ENCODE peak calls at places on chromosome 21, in nine cellular contexts. N is body of pancreas; I is gastrocnemius medialis; V is PC-3; H is CD4-positive, alpha-beta memory T cell; D is iPS DF 6.9; F is psoas muscle; P is dorsolateral prefrontal cortex; C is fibroblast of lung. U is an unnamed sample.

GRCh38 chr21:38820471-38821239 is 14.9 kb downstream of the ETS2 start:
- DNase-seq in N (no peak), I (peak), V (no peak), H (no peak), D (no peak), F (peak), P (no peak), C (peak), U (no peak)

GRCh38 chr21:43574741-43575465 is 84.4 kb downstream of the HSF2BP start:
- DNase-seq in N (peak), I (peak), V (no peak), H (no peak), D (no peak), F (peak), P (no peak), C (no peak), U (no peak)

GRCh38 chr21:34510148-34511142 is 1.6 kb downstream of the KCNE1 start:
- DNase-seq in N (peak), I (no peak), V (peak), H (no peak), D (no peak), F (peak), P (no peak), C (peak), U (peak)

GRCh38 chr21:27021801-27022200 is 54.9 kb upstream of the ADAMTS5 start:
- DNase-seq in N (no peak), I (no peak), V (no peak), H (no peak), D (no peak), F (no peak), P (no peak), C (no peak), U (no peak)

GRCh38 chr21:17828223-17828622 is 9.1 kb upstream of the C21orf91 start:
- DNase-seq in N (no peak), I (no peak), V (no peak), H (no peak), D (no peak), F (no peak), P (no peak), C (peak), U (peak)

GRCh38 chr21:16004523-16004922 is 274.7 kb downstream of the USP25 start:
- DNase-seq in N (no peak), I (no peak), V (no peak), H (no peak), D (no peak), F (no peak), P (no peak), C (no peak), U (no peak)

GRCh38 chr21:30463713-30464112 is 16.5 kb downstream of the KRTAP19-1 start:
- DNase-seq in N (no peak), I (no peak), V (peak), H (no peak), D (no peak), F (no peak), P (no peak), C (no peak), U (no peak)

GRCh38 chr21:15749045-15749867 is 19.5 kb downstream of the USP25 start:
- DNase-seq in N (no peak), I (no peak), V (peak), H (no peak), D (no peak), F (no peak), P (no peak), C (peak), U (no peak)

GRCh38 chr21:33855190-33855589 is 60.4 kb downstream of the ATP5PO start:
- DNase-seq in N (no peak), I (no peak), V (no peak), H (no peak), D (no peak), F (no peak), P (no peak), C (no peak), U (no peak)

GRCh38 chr21:34367320-34367935 is 3.6 kb downstream of the KCNE2 start:
- DNase-seq in N (peak), I (no peak), V (peak), H (peak), D (no peak), F (no peak), P (no peak), C (peak), U (peak)

GRCh38 chr21:21111309-21111920 is 113.2 kb downstream of the NCAM2 start:
- DNase-seq in N (no peak), I (no peak), V (no peak), H (no peak), D (no peak), F (no peak), P (no peak), C (no peak), U (peak)

GRCh38 chr21:38984982-38985422 is 179.3 kb downstream of the ETS2 start:
- DNase-seq in N (no peak), I (no peak), V (no peak), H (no peak), D (no peak), F (no peak), P (no peak), C (peak), U (peak)

GRCh38 chr21:40568756-40569155 is 278.2 kb downstream of the DSCAM start:
- DNase-seq in N (no peak), I (no peak), V (no peak), H (no peak), D (no peak), F (no peak), P (no peak), C (no peak), U (no peak)

GRCh38 chr21:40567511-40567910 is 279.4 kb downstream of the DSCAM start:
- DNase-seq in N (no peak), I (no peak), V (no peak), H (no peak), D (no peak), F (no peak), P (no peak), C (no peak), U (no peak)

GRCh38 chr21:40562603-40563002 is 284.4 kb downstream of the DSCAM start:
- DNase-seq in N (no peak), I (no peak), V (no peak), H (no peak), D (no peak), F (no peak), P (no peak), C (no peak), U (no peak)

DNA sequence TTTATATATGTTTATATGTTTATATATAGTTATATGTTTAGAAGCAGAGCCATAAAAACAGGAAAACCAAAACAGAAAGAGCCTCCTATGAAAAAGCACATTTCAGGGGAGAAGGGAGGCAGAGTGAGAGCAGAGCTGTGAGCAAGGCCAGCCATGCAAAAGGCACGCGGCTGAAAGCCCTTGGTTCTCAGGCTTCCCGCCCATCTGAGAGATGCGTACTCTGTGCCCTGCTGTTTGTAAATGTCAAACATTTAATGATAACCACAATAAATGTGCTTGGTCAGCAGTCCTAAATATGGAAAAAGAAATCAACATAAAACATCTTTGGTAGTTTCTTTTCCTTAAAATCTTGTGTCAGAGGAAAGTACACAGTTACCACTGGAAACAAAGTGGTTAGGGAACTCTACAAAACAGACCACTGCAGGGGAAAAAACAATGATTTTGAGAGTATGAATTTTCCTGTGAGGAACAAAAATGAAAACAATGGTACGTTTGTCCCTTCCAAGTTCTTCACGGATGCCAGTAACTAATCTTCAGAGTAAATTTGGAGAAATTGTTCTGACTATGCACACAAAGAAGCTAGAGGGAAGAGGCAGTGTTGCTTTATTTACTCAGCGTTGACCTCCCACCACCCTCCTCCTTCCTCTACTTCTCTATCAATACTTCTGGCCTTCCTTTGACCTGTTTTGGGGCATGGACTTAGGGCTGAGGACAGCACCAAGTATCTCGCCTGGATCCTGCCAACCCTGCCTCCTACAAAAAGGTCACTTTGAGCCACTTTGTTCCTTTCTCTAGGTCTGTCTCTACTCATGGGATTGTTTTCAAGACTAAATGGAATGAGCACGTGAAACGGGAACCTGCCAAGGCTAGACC is 282.9 kb downstream of the DSCAM start:
- DNase-seq in N (peak), I (no peak), V (no peak), H (no peak), D (no peak), F (no peak), P (no peak), C (no peak), U (no peak)
- H3K4me3 ChIP-seq in N (no peak), I (no peak), V (no peak), H (no peak), D (no peak), F (no peak), P (no peak), C (no peak), U (no peak)

DNA sequence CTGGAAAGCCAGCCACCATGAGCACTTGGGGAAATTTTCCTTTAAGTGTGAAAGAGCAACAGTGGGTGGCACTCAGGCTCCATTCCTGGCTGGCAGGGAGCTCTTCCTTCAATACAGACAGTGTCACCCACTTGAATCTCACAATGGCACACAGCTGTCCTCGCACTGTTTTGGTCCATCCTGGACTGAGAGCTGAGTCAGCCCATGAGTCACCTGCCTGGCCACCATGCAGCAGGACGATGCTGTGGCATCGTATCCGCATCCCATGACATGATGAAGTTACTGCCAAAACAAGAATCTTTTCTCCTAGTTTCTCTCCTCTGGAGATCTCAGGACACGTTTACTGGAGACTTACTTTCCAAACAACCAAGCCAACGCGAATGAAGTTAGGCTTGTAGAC is 6.0 kb downstream of the TMPRSS2 start:
- DNase-seq in N (no peak), I (no peak), V (peak), H (no peak), D (no peak), F (no peak), P (peak), C (no peak), U (peak)
- H3K4me3 ChIP-seq in N (no peak), I (no peak), V (no peak), H (no peak), D (no peak), F (no peak), P (no peak), C (no peak), U (no peak)

GRCh38 chr21:32574946-32575925 is 10.1 kb downstream of the TCP10L start:
- DNase-seq in N (no peak), I (no peak), V (no peak), H (no peak), D (no peak), F (no peak), P (no peak), C (no peak), U (no peak)

GRCh38 chr21:32576011-32576410 is 9.3 kb downstream of the TCP10L start:
- DNase-seq in N (no peak), I (no peak), V (no peak), H (no peak), D (no peak), F (no peak), P (no peak), C (no peak), U (no peak)

GRCh38 chr21:32570456-32570855 is 14.9 kb downstream of the TCP10L start:
- DNase-seq in N (no peak), I (no peak), V (no peak), H (no peak), D (no peak), F (no peak), P (no peak), C (no peak), U (no peak)

GRCh38 chr21:32569261-32570230 is 15.8 kb downstream of the TCP10L start:
- DNase-seq in N (peak), I (peak), V (peak), H (peak), D (no peak), F (peak), P (peak), C (peak), U (peak)

DNA sequence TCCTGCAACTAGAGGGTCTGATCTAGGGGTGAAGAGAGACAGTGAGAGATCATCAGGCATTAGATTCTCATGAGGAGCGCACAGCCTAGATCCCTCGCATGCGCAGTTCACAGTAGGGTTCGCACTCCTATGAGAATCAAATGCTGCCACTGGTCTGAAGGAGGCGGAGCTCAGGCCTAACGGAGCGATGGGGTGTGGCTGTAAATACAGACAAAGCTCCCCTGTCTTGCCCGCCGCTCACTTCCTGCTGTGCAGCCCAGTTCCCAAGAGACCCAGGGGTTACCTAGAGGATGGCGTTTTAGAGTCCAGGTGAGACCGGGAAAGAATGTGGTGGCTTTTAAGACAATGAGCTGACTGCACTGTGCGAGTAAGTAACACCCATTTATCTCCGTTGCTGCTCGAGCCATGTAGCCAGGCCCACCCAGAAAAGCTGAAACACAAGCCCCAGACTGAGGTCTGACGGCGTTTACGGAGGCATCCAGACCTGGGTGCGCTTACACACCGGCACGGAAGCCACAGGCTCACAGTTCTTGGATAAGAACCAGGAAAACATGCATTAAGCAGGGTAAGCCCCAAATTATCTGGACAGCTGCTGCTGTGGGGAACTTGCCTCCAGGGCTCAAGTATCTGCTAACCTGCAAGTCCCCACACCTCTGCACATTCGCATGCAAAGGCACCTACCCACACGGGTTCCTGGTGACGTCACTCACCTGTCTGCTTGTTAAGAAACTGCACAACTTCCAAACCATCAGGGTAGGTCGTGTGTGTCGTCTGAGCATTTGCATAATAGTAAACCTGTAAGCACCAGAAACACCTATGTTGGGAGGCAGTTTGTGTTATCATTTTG is 12.5 kb downstream of the TCP10L start:
- DNase-seq in N (peak), I (no peak), V (peak), H (no peak), D (no peak), F (no peak), P (no peak), C (no peak), U (no peak)
- H3K4me3 ChIP-seq in N (no peak), I (no peak), V (no peak), H (no peak), D (no peak), F (no peak), P (no peak), C (no peak), U (no peak)

GRCh38 chr21:25639922-25640670 is 1.0 kb downstream of the JAM2 start:
- DNase-seq in N (no peak), I (no peak), V (no peak), H (no peak), D (no peak), F (peak), P (peak), C (no peak), U (no peak)

GRCh38 chr21:25638634-25639166 is 358 bp upstream of the JAM2 start:
- DNase-seq in N (no peak), I (no peak), V (no peak), H (peak), D (no peak), F (no peak), P (no peak), C (peak), U (no peak)

GRCh38 chr21:25643486-25643885 is 4.4 kb downstream of the JAM2 start:
- DNase-seq in N (no peak), I (no peak), V (no peak), H (no peak), D (no peak), F (no peak), P (no peak), C (no peak), U (no peak)

GRCh38 chr21:25639167-25639921 is at the start of gene JAM2:
- DNase-seq in N (peak), I (no peak), V (no peak), H (peak), D (no peak), F (peak), P (peak), C (peak), U (peak)

GRCh38 chr21:25640671-25641292 is 1.7 kb downstream of the JAM2 start:
- DNase-seq in N (no peak), I (no peak), V (no peak), H (no peak), D (no peak), F (no peak), P (no peak), C (no peak), U (no peak)
- H3K4me3 ChIP-seq in N (no peak), I (peak), V (no peak), H (no peak), D (no peak), F (peak), P (peak), C (peak), U (peak)

GRCh38 chr21:44918107-44918470 is 2.6 kb downstream of the ITGB2 start:
- DNase-seq in N (no peak), I (no peak), V (no peak), H (no peak), D (no peak), F (peak), P (no peak), C (no peak), U (no peak)

GRCh38 chr21:44919913-44920693 is 596 bp downstream of the ITGB2 start:
- DNase-seq in N (no peak), I (no peak), V (no peak), H (no peak), D (no peak), F (peak), P (no peak), C (no peak), U (no peak)

GRCh38 chr21:44920694-44921604 is at the start of gene ITGB2:
- DNase-seq in N (peak), I (no peak), V (no peak), H (peak), D (no peak), F (peak), P (no peak), C (no peak), U (no peak)

GRCh38 chr21:44918581-44919033 is 2.1 kb downstream of the ITGB2 start:
- DNase-seq in N (no peak), I (no peak), V (no peak), H (no peak), D (no peak), F (peak), P (no peak), C (no peak), U (no peak)

GRCh38 chr21:44919111-44919912 is 1.4 kb downstream of the ITGB2 start:
- DNase-seq in N (peak), I (no peak), V (no peak), H (no peak), D (no peak), F (peak), P (no peak), C (no peak), U (no peak)
- H3K4me3 ChIP-seq in N (no peak), I (no peak), V (no peak), H (peak), D (no peak), F (peak), P (peak), C (no peak), U (no peak)